ENCODE peak calls at places on chromosomes 4 and X, in six cellular contexts. X is IMR-90, I is mesendoderm, L is neuronal stem cell, R is H1, H is trophoblast cell. J is an unnamed sample.
A peak's percentile ranks its signal among the peaks of the same experiment; 100 is the strongest.

GRCh38 chr4:114226968-114227760 is 247.7 kb upstream of the ARSJ start:
- DNase-seq in X (peak; percentile 34), I (no peak), L (no peak), R (no peak), H (no peak), J (no peak)

GRCh38 chrX:102835504-102836146 is 101.4 kb upstream of the RAB40AL start:
- DNase-seq in X (peak; percentile 33), I (peak; percentile 46), L (no peak), R (peak; percentile 44), H (peak; percentile 60), J (peak; percentile 27)

GRCh38 chrX:119756926-119757635 is 1.3 kb upstream of the SOWAHD start:
- DNase-seq in X (no peak), I (peak; percentile 23), L (no peak), R (no peak), H (peak; percentile 30), J (no peak)

GRCh38 chr4:101086801-101087586 is 260.3 kb downstream of the PPP3CA start:
- DNase-seq in X (no peak), I (peak; percentile 82), L (no peak), R (peak; percentile 50), H (no peak), J (no peak)

GRCh38 chr4:132384709-132385108 is 764.4 kb upstream of the PCDH10 start:
- DNase-seq in X (no peak), I (no peak), L (no peak), R (no peak), H (no peak), J (no peak)

GRCh38 chrX:131649741-131650140 is 105.9 kb downstream of the OR13H1 start:
- DNase-seq in X (no peak), I (no peak), L (no peak), R (no peak), H (no peak), J (no peak)

GRCh38 chr4:6526696-6527095 is 48.3 kb upstream of the MAN2B2 start:
- DNase-seq in X (no peak), I (peak; percentile 86), L (no peak), R (no peak), H (no peak), J (no peak)

GRCh38 chr4:85128246-85129204 is 162.0 kb upstream of the WDFY3 start:
- DNase-seq in X (no peak), I (peak; percentile 39), L (no peak), R (no peak), H (peak; percentile 24), J (no peak)

GRCh38 chr4:2220016-2220620 is 21.8 kb downstream of the HAUS3 start:
- DNase-seq in X (peak; percentile 68), I (peak; percentile 84), L (peak; percentile 70), R (peak; percentile 91), H (peak; percentile 84), J (peak; percentile 76)

GRCh38 chr4:78058591-78059523 is 1.7 kb downstream of the FRAS1 start:
- DNase-seq in X (no peak), I (peak; percentile 91), L (peak; percentile 65), R (peak; percentile 80), H (peak; percentile 54), J (peak; percentile 36)

GRCh38 chr4:158535130-158535614 is 13.5 kb downstream of the RXFP1 start:
- DNase-seq in X (peak; percentile 80), I (no peak), L (no peak), R (no peak), H (peak; percentile 34), J (peak; percentile 55)

GRCh38 chr4:14000091-14000814 is 372.7 kb upstream of the BOD1L1 start:
- DNase-seq in X (peak; percentile 42), I (no peak), L (no peak), R (no peak), H (no peak), J (no peak)

GRCh38 chrX:21132686-21133393 is 241.4 kb upstream of the CNKSR2 start:
- DNase-seq in X (no peak), I (no peak), L (no peak), R (no peak), H (peak; percentile 79), J (no peak)

GRCh38 chr4:98674404-98675173 is 16.2 kb upstream of the TSPAN5 start:
- DNase-seq in X (peak; percentile 12), I (peak; percentile 92), L (no peak), R (no peak), H (no peak), J (peak; percentile 17)

DNA sequence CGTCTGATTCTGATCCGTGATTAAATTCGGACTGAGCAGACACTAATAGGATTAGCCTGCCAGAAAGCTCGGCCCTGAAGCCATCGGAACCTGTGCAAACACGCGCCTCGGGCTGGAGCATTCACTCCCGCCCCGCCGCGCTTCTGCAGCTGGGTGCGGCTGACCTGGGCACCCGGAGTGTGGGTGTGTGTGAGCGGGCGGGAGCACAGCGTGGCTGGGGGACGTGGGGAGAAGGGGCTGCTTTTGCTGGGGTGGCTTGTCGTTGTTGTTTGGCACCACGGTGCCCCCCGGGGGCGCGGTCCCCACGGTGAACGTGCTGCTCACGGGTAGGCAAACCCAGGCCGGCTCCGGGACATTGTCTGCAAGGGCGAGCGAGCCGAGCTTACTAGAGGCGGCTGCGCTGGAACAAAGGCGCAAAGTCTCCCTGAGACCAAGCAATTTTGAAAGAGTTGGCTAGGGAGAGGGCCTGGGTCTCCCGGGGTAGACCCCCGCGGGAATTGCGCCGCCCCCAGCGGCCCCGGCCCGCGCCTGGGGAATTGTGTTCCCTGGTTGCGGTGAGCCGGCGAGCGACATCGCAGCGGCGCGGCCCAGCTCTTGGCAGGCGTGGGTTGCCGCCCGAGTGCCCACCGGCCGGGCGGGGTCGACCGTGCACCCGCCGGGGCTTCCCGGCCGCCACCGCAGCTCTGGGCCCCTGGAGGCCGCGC is 1.4 kb downstream of the MAMLD1 start:
- DNase-seq in X (peak; percentile 6), I (peak; percentile 14), L (no peak), R (peak; percentile 45), H (peak; percentile 24), J (peak; percentile 38)
- H3K4me3 ChIP-seq in X (peak overlapping the region; percentile 83), I (peak overlapping the region; percentile 53), L (peak overlapping the region; percentile 57), R (peak overlapping the region; percentile 66), H (no peak overlapping the region), J (peak overlapping the region; percentile 72)

GRCh38 chrX:46341767-46342322 is 203.4 kb downstream of the ZNF674 start:
- DNase-seq in X (no peak), I (no peak), L (no peak), R (no peak), H (no peak), J (no peak)
- H2AK5ac ChIP-seq in X (no peak overlapping the region), I (no peak overlapping the region), L (no peak overlapping the region), R (no peak overlapping the region), H (no peak overlapping the region), J (no peak overlapping the region)

GRCh38 chr4:32163125-32163524 is 1443.0 kb downstream of the PCDH7 start:
- DNase-seq in X (no peak), I (peak; percentile 22), L (no peak), R (no peak), H (no peak), J (no peak)
- H3K4me3 ChIP-seq in X (no peak overlapping the region), I (no peak overlapping the region), L (no peak overlapping the region), R (no peak overlapping the region), H (no peak overlapping the region), J (no peak overlapping the region)

GRCh38 chr4:153259679-153260078 is 55.4 kb downstream of the TRIM2 start:
- DNase-seq in X (no peak), I (no peak), L (no peak), R (no peak), H (no peak), J (no peak)

GRCh38 chr4:153258750-153259149 is 54.5 kb downstream of the TRIM2 start:
- DNase-seq in X (no peak), I (no peak), L (no peak), R (no peak), H (no peak), J (no peak)

GRCh38 chr4:153261431-153261830 is 57.2 kb downstream of the TRIM2 start:
- DNase-seq in X (no peak), I (no peak), L (no peak), R (no peak), H (no peak), J (no peak)

GRCh38 chr4:153260553-153261306 is 56.5 kb downstream of the TRIM2 start:
- DNase-seq in X (peak; percentile 23), I (peak; percentile 30), L (no peak), R (no peak), H (no peak), J (no peak)

GRCh38 chr4:153260152-153260551 is 55.9 kb downstream of the TRIM2 start:
- DNase-seq in X (no peak), I (peak; percentile 76), L (no peak), R (no peak), H (no peak), J (peak; percentile 18)
- H2AK5ac ChIP-seq in X (peak overlapping the region; percentile 12), I (no peak overlapping the region), L (no peak overlapping the region), R (no peak overlapping the region), H (no peak overlapping the region), J (no peak overlapping the region)

GRCh38 chr4:107825072-107825789 is 499 bp downstream of the SGMS2 start:
- DNase-seq in X (peak; percentile 39), I (peak; percentile 58), L (peak; percentile 41), R (peak; percentile 63), H (peak; percentile 67), J (peak; percentile 64)

GRCh38 chr4:107828315-107828714 is 3.6 kb downstream of the SGMS2 start:
- DNase-seq in X (no peak), I (no peak), L (no peak), R (no peak), H (no peak), J (no peak)

GRCh38 chr4:107824367-107825071 is at the start of gene SGMS2:
- DNase-seq in X (peak; percentile 84), I (peak; percentile 74), L (peak; percentile 62), R (peak; percentile 64), H (peak; percentile 98), J (peak; percentile 91)

GRCh38 chr4:107823870-107824366 is 814 bp upstream of the SGMS2 start:
- DNase-seq in X (no peak), I (peak; percentile 60), L (no peak), R (no peak), H (peak; percentile 83), J (no peak)

DNA sequence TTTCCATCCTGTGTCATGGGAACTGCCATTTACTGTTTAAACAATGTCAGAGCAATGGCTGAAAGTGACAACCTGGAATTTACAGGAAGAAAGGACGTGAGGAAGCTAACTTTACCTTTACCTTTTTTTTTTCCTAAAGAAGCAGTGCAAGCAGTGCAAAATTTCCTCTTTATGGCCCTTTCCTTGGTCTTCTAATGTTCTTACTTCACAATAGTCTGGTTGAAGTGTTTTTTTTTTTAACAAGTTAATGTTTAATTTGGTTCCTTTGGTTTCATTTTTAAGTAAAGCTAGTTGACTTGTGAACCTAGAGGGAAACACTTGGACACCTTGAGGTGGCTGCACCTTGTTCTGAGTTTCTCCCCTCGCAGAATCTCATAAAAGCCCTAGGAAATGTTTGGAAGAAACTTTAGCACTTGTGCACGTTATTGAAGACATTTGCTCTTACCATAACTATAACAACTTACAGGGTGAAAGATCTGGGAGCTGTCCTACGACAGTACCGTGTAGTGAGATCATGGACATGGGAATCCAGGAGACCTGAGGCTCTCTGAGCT is 1.8 kb downstream of the SGMS2 start:
- DNase-seq in X (no peak), I (no peak), L (no peak), R (no peak), H (peak; percentile 41), J (no peak)
- H3K4me3 ChIP-seq in X (no peak overlapping the region), I (no peak overlapping the region), L (no peak overlapping the region), R (no peak overlapping the region), H (no peak overlapping the region), J (peak overlapping the region; percentile 93)

DNA sequence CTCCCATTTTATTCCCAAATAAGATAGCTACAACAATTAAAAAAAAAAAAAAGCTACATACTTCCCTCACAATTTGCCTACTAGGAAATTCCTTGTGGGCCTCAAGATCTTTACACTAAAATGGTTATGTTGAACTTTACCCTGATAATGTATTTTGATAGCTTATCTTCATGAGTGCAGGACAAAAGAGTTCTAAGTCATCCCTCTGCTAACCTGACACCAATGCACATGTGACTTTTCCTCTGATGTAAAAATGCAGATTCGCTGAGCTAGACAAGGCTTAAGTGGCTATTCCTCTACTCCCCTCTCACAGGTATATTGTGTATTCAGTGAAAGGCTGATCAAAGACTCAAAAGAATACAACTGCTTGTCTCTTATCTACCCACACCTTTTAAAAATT is 22.5 kb downstream of the ELF2 start:
- DNase-seq in X (no peak), I (peak; percentile 95), L (no peak), R (no peak), H (no peak), J (no peak)
- H2AK5ac ChIP-seq in X (no peak overlapping the region), I (no peak overlapping the region), L (no peak overlapping the region), R (peak overlapping the region; percentile 100), H (no peak overlapping the region), J (no peak overlapping the region)